ENCODE peak calls at places on chromosomes 16 and 17, in four cellular contexts. Q is H9, P is IMR-90, V is H1. B is an unnamed sample.

GRCh38 chr17:45143767-45144198 is 4.5 kb upstream of the HEXIM1 start:
- DNase-seq in Q (peak), P (peak), V (no peak), B (peak)

GRCh38 chr16:85431431-85432124 is 181.5 kb upstream of the GSE1 start:
- DNase-seq in Q (no peak), P (no peak), V (peak), B (no peak)

GRCh38 chr16:2278272-2278608 is 10.3 kb upstream of the RNPS1 start:
- DNase-seq in Q (peak), P (no peak), V (no peak), B (peak)

GRCh38 chr16:70290949-70291519 is 1.7 kb upstream of the AARS1 start:
- DNase-seq in Q (no peak), P (peak), V (no peak), B (no peak)

GRCh38 chr17:70517808-70518207 is 348.5 kb downstream of the KCNJ2 start:
- DNase-seq in Q (no peak), P (peak), V (no peak), B (no peak)

GRCh38 chr17:68396226-68396780 is 61.0 kb downstream of the WIPI1 start:
- DNase-seq in Q (peak), P (no peak), V (peak), B (no peak)

GRCh38 chr17:65173284-65173793 is 36.2 kb downstream of the RGS9 start:
- DNase-seq in Q (peak), P (peak), V (peak), B (peak)

GRCh38 chr17:16512011-16512410 is 20.0 kb upstream of the LRRC75A start:
- DNase-seq in Q (peak), P (no peak), V (no peak), B (peak)

GRCh38 chr16:88957887-88958577 is 19.0 kb downstream of the CBFA2T3 start:
- DNase-seq in Q (no peak), P (no peak), V (no peak), B (no peak)

GRCh38 chr17:45660474-45660873 is 123.6 kb upstream of the CRHR1 start:
- DNase-seq in Q (no peak), P (no peak), V (no peak), B (peak)

GRCh38 chr16:414395-415169 is 10.9 kb upstream of the RAB11FIP3 start:
- DNase-seq in Q (no peak), P (no peak), V (no peak), B (no peak)

GRCh38 chr17:19702231-19702641 is 14.1 kb downstream of the SLC47A2 start:
- DNase-seq in Q (peak), P (no peak), V (no peak), B (no peak)

GRCh38 chr16:53056528-53056881 is 1.7 kb downstream of the CHD9 start:
- DNase-seq in Q (no peak), P (peak), V (no peak), B (no peak)

GRCh38 chr16:9820481-9821246 is 361.6 kb downstream of the GRIN2A start:
- DNase-seq in Q (peak), P (no peak), V (no peak), B (peak)

GRCh38 chr16:46730801-46731690 is 17.1 kb downstream of the MYLK3 start:
- DNase-seq in Q (no peak), P (no peak), V (no peak), B (no peak)

GRCh38 chr16:89923640-89924297 is 627 bp downstream of the TUBB3 start:
- DNase-seq in Q (peak), P (no peak), V (peak), B (peak)

GRCh38 chr16:75279277-75279676 is 27.9 kb upstream of the BCAR1 start:
- DNase-seq in Q (no peak), P (peak), V (no peak), B (no peak)

GRCh38 chr17:18181358-18181757 is 2.3 kb upstream of the ALKBH5 start:
- DNase-seq in Q (no peak), P (peak), V (no peak), B (no peak)

GRCh38 chr16:85608515-85608885 is 4.6 kb upstream of the GSE1 start:
- DNase-seq in Q (no peak), P (no peak), V (no peak), B (no peak)

GRCh38 chr17:51188321-51188853 is 22.2 kb downstream of the NME2 start:
- DNase-seq in Q (no peak), P (no peak), V (no peak), B (no peak)

GRCh38 chr17:75979705-75980187 is 706 bp downstream of the TEN1 start:
- DNase-seq in Q (no peak), P (peak), V (no peak), B (no peak)

GRCh38 chr17:19531780-19532501 is 1.7 kb upstream of the SLC47A1 start:
- DNase-seq in Q (no peak), P (no peak), V (no peak), B (no peak)

GRCh38 chr17:43324205-43324893 is 74.4 kb upstream of the ARL4D start:
- DNase-seq in Q (peak), P (no peak), V (no peak), B (peak)

GRCh38 chr17:6551909-6552768 is 4.2 kb downstream of the PITPNM3 start:
- DNase-seq in Q (no peak), P (no peak), V (no peak), B (no peak)

GRCh38 chr16:54873081-54873480 is 57.6 kb upstream of the IRX5 start:
- DNase-seq in Q (no peak), P (no peak), V (no peak), B (peak)

GRCh38 chr16:48632137-48632774 is 22.3 kb upstream of the N4BP1 start:
- DNase-seq in Q (no peak), P (no peak), V (peak), B (no peak)

GRCh38 chr17:44076716-44077594 is 6.4 kb downstream of the G6PC3 start:
- DNase-seq in Q (peak), P (no peak), V (no peak), B (no peak)

GRCh38 chr16:88298882-88299745 is 83.6 kb upstream of the ZNF469 start:
- DNase-seq in Q (no peak), P (peak), V (no peak), B (no peak)

GRCh38 chr17:56801506-56802178 is 32.1 kb downstream of the C17orf67 start:
- DNase-seq in Q (no peak), P (no peak), V (no peak), B (no peak)

GRCh38 chr16:4347765-4348509 is 3.2 kb downstream of the PAM16 start:
- DNase-seq in Q (no peak), P (no peak), V (no peak), B (no peak)

GRCh38 chr16:4347010-4347409 is 4.1 kb downstream of the PAM16 start:
- DNase-seq in Q (no peak), P (no peak), V (no peak), B (no peak)

GRCh38 chr16:4345439-4346204 is 5.5 kb downstream of the PAM16 start:
- DNase-seq in Q (no peak), P (no peak), V (no peak), B (no peak)

GRCh38 chr16:4344659-4345438 is 6.3 kb downstream of the PAM16 start:
- DNase-seq in Q (no peak), P (peak), V (no peak), B (no peak)

GRCh38 chr16:4346205-4346781 is 4.8 kb downstream of the PAM16 start:
- DNase-seq in Q (no peak), P (no peak), V (no peak), B (no peak)
- H3K56ac ChIP-seq in Q (no peak), P (no peak), V (no peak), B (no peak)

GRCh38 chr16:16021020-16021419 is 71.6 kb downstream of the ABCC1 start:
- DNase-seq in Q (no peak), P (no peak), V (no peak), B (no peak)
- H3K56ac ChIP-seq in Q (no peak), P (no peak), V (no peak), B (no peak)

GRCh38 chr16:51755039-51755501 is 604.0 kb upstream of the SALL1 start:
- DNase-seq in Q (no peak), P (no peak), V (no peak), B (peak)

GRCh38 chr16:51753382-51753781 is 602.3 kb upstream of the SALL1 start:
- DNase-seq in Q (no peak), P (no peak), V (no peak), B (no peak)

GRCh38 chr16:51756447-51757123 is 605.5 kb upstream of the SALL1 start:
- DNase-seq in Q (no peak), P (no peak), V (no peak), B (no peak)

GRCh38 chr16:51757124-51757470 is 606.0 kb upstream of the SALL1 start:
- DNase-seq in Q (no peak), P (no peak), V (no peak), B (no peak)

DNA sequence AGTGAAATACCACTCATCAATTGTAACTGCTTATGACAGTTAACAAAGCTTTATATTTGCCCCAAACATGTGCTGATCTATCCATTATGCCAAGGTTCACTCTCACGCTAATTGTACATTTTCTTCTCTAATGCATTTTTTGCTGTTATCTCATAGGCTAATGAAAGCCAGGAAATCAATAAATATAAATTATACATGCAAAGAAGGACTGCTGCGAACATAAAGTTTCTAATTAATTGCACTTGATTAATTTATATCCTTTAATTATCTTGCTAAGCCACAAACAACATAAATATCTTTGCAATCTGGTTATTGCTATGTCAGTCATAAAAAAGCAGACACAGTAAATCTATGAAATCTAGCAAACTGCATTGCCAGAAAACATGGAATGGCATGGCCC is 601.5 kb upstream of the SALL1 start:
- DNase-seq in Q (no peak), P (no peak), V (no peak), B (no peak)
- H3K56ac ChIP-seq in Q (no peak), P (no peak), V (no peak), B (no peak)

GRCh38 chr16:67426950-67427349 is 4.0 kb upstream of the HSD11B2 start:
- DNase-seq in Q (no peak), P (no peak), V (no peak), B (no peak)

GRCh38 chr16:67425046-67425445 is 5.9 kb upstream of the HSD11B2 start:
- DNase-seq in Q (no peak), P (no peak), V (no peak), B (no peak)

GRCh38 chr16:67426022-67426421 is 4.9 kb upstream of the HSD11B2 start:
- DNase-seq in Q (no peak), P (no peak), V (no peak), B (no peak)

GRCh38 chr16:67423634-67424575 is 7.0 kb upstream of the HSD11B2 start:
- DNase-seq in Q (peak), P (no peak), V (no peak), B (no peak)

DNA sequence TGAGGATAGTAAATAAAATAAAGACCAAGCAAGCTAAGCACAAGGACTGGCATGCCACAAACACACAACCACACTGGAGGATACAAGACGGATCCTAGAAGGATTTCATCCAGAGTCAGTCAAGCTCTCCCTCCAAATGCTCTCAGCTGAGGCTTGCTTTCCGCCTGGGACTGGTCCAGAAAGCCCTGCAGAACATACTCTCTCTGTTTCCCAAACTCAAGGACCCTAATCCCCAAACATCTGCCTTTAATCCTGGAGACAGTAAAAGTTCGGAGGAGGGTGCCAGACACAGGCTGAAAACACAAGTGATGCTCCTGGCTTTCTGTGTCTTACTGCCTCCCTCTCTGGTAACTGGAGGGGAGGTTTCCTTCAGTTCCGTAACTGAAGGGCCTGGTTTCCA is 5.3 kb upstream of the HSD11B2 start:
- DNase-seq in Q (no peak), P (no peak), V (no peak), B (no peak)
- H3K56ac ChIP-seq in Q (no peak), P (no peak), V (no peak), B (peak)

DNA sequence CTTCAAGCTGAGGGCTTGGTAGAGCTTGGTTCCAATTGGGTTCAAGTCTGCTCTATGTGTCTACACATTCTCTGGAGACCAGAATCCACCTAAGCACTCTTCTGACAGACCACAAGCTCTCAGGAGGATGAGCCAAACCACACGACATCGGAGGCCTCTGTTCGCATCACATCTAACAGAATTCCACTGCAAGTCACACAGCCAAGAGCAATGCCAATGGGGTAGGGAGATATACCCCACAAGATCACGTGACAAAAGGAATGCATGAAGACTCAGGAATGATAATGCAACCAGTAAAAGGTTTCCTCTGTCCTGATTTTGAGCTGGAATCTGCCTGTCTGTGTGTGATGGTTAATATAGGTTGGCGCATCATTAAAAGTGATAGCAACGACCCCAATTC is 46.6 kb upstream of the RPL38 start:
- DNase-seq in Q (peak), P (no peak), V (peak), B (no peak)
- H3K56ac ChIP-seq in Q (no peak), P (no peak), V (no peak), B (no peak)

GRCh38 chr17:49910858-49911204 is 58.2 kb upstream of the DLX4 start:
- DNase-seq in Q (no peak), P (no peak), V (no peak), B (no peak)

GRCh38 chr17:49908782-49909714 is 59.9 kb upstream of the DLX4 start:
- DNase-seq in Q (no peak), P (no peak), V (no peak), B (no peak)

GRCh38 chr17:49913226-49914095 is 55.5 kb upstream of the DLX4 start:
- DNase-seq in Q (no peak), P (peak), V (no peak), B (no peak)

GRCh38 chr17:49907279-49907678 is 59.4 kb upstream of the TAC4 start:
- DNase-seq in Q (no peak), P (no peak), V (no peak), B (no peak)

GRCh38 chr17:49910094-49910857 is 58.7 kb upstream of the DLX4 start:
- DNase-seq in Q (peak), P (no peak), V (peak), B (peak)
- H3K56ac ChIP-seq in Q (no peak), P (no peak), V (no peak), B (peak)

GRCh38 chr16:86878290-86879160 is 300.2 kb downstream of the FOXL1 start:
- DNase-seq in Q (no peak), P (no peak), V (no peak), B (no peak)
- H3K56ac ChIP-seq in Q (no peak), P (no peak), V (no peak), B (no peak)